ENCODE peak calls at places on chromosomes 3 and 15, in ten cellular contexts. Q, X, F, B, I, J, H, Z, D and T are unnamed samples.

GRCh38 chr3:50450135-50450911 is 53.1 kb downstream of the CACNA2D2 start:
- DNase-seq in Q (peak), X (peak), F (no peak), B (peak), I (no peak), J (peak), H (peak), Z (no peak), D (no peak), T (peak)

GRCh38 chr15:50697109-50697797 is 10.7 kb upstream of the TRPM7 start:
- DNase-seq in Q (no peak), X (no peak), F (no peak), B (no peak), I (no peak), J (peak), H (no peak), Z (no peak), D (no peak), T (no peak)

GRCh38 chr3:113266738-113267137 is 55.4 kb downstream of the BOC start:
- DNase-seq in Q (no peak), X (no peak), F (peak), B (no peak), I (no peak), J (no peak), H (no peak), Z (no peak), D (no peak), T (no peak)

GRCh38 chr3:128084675-128085021 is 32.4 kb downstream of the SEC61A1 start:
- DNase-seq in Q (no peak), X (no peak), F (no peak), B (no peak), I (peak), J (no peak), H (no peak), Z (no peak), D (no peak), T (no peak)

GRCh38 chr3:122295286-122295685 is 29.8 kb upstream of the CSTA start:
- DNase-seq in Q (no peak), X (no peak), F (no peak), B (peak), I (no peak), J (no peak), H (no peak), Z (no peak), D (no peak), T (no peak)

GRCh38 chr3:34364345-34364744 is 565.9 kb downstream of the PDCD6IP start:
- DNase-seq in Q (no peak), X (no peak), F (peak), B (no peak), I (no peak), J (no peak), H (no peak), Z (no peak), D (no peak), T (no peak)

GRCh38 chr3:16243706-16244490 is 20.8 kb downstream of the DPH3 start:
- DNase-seq in Q (no peak), X (no peak), F (peak), B (no peak), I (no peak), J (peak), H (no peak), Z (no peak), D (no peak), T (no peak)

GRCh38 chr15:67080900-67081431 is 15.6 kb downstream of the SMAD3 start:
- DNase-seq in Q (no peak), X (peak), F (no peak), B (peak), I (no peak), J (peak), H (no peak), Z (no peak), D (no peak), T (no peak)

GRCh38 chr3:186680869-186681268 is 15.1 kb downstream of the HRG start:
- DNase-seq in Q (no peak), X (no peak), F (no peak), B (no peak), I (no peak), J (no peak), H (no peak), Z (no peak), D (no peak), T (no peak)

GRCh38 chr3:136209921-136210320 is 13.8 kb upstream of the MSL2 start:
- DNase-seq in Q (no peak), X (no peak), F (no peak), B (no peak), I (no peak), J (peak), H (no peak), Z (no peak), D (no peak), T (no peak)

GRCh38 chr3:161371441-161372320 is at the start of gene SPTSSB:
- DNase-seq in Q (peak), X (peak), F (peak), B (peak), I (no peak), J (peak), H (peak), Z (peak), D (peak), T (peak)

GRCh38 chr3:156611870-156612494 is 57.1 kb upstream of the SSR3 start:
- DNase-seq in Q (no peak), X (no peak), F (no peak), B (no peak), I (no peak), J (no peak), H (no peak), Z (no peak), D (no peak), T (no peak)

GRCh38 chr15:26376243-26376642 is 396.6 kb downstream of the GABRB3 start:
- DNase-seq in Q (no peak), X (no peak), F (no peak), B (no peak), I (no peak), J (peak), H (no peak), Z (no peak), D (no peak), T (no peak)

GRCh38 chr15:77870195-77871065 is 207.1 kb downstream of the TBC1D2B start:
- DNase-seq in Q (peak), X (peak), F (peak), B (peak), I (peak), J (peak), H (peak), Z (peak), D (peak), T (peak)

GRCh38 chr3:103787879-103788278 is 1353.1 kb downstream of the ZPLD1 start:
- DNase-seq in Q (no peak), X (no peak), F (no peak), B (no peak), I (no peak), J (no peak), H (no peak), Z (no peak), D (no peak), T (no peak)